ENCODE peak calls at places on chromosomes 11 and 22, in four cellular contexts. Z, G, O and T are unnamed samples. For H3K9me3, the result is how much of the 10 kb centered on the place peaks cover.

GRCh38 chr11:93025558-93026255 is 56.3 kb downstream of the MTNR1B start:
- DNase-seq in Z (no peak), G (no peak), O (no peak), T (no peak)

GRCh38 chr11:69240332-69241074 is 53.5 kb upstream of the MYEOV start:
- DNase-seq in G (no peak), Z (peak), O (peak), T (no peak)

GRCh38 chr11:61639816-61640443 is 40.3 kb upstream of the DAGLA start:
- DNase-seq in Z (peak), G (no peak), O (no peak), T (no peak)

GRCh38 chr11:92687724-92688123 is 281.7 kb upstream of the MTNR1B start:
- DNase-seq in Z (no peak), O (no peak), G (no peak), T (no peak)

GRCh38 chr11:111409915-111410314 is 30.8 kb upstream of the POU2AF1 start:
- DNase-seq in G (no peak), O (no peak), Z (no peak), T (no peak)

GRCh38 chr11:128294001-128294684 is 293.2 kb downstream of the ETS1 start:
- DNase-seq in Z (no peak), G (no peak), O (no peak), T (no peak)

GRCh38 chr11:102453286-102453797 is 777 bp upstream of the TMEM123 start:
- DNase-seq in Z (no peak), G (no peak), O (no peak), T (no peak)

GRCh38 chr11:76410771-76411423 is 29.8 kb downstream of the GVQW3 start:
- DNase-seq in Z (no peak), O (no peak), G (no peak), T (no peak)

GRCh38 chr11:77547863-77548551 is 41.7 kb upstream of the AQP11 start:
- DNase-seq in Z (peak), G (no peak), O (peak), T (peak)

GRCh38 chr11:63917685-63918523 is 940 bp upstream of the RCOR2 start:
- DNase-seq in O (peak), Z (peak), G (peak), T (peak)

DNA sequence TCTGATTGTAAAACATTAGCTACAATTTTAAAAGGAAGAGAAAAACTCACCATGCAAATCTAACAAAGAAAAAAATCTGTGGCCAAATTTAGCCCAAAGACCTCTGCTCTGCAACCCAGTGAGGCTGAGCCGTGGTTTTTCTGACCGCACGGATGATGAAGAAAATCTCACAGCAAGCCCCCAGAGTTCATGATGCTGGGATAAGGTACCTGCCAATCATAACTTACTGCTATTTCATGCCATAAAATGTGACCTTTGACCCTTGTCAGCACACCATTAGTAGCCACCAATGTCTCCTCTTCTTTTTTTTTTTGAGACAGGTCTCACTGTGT is 11.1 kb downstream of the CERK start:
- DNase-seq in Z (no peak), G (no peak), O (no peak), T (no peak)
- H3K9me3 ChIP-seq in Z (under half), G (under half), O (under half), T (under half)

GRCh38 chr11:11510939-11511338 is 110.9 kb downstream of the GALNT18 start:
- DNase-seq in Z (no peak), O (peak), G (no peak), T (no peak)

GRCh38 chr11:11512929-11513328 is 108.9 kb downstream of the GALNT18 start:
- DNase-seq in Z (no peak), O (no peak), G (no peak), T (no peak)

GRCh38 chr11:11513438-11513837 is 108.4 kb downstream of the GALNT18 start:
- DNase-seq in G (no peak), O (no peak), Z (peak), T (no peak)

GRCh38 chr11:11512502-11512901 is 109.3 kb downstream of the GALNT18 start:
- DNase-seq in Z (no peak), G (no peak), O (no peak), T (no peak)

GRCh38 chr11:11512090-11512489 is 109.7 kb downstream of the GALNT18 start:
- DNase-seq in G (no peak), O (no peak), Z (no peak), T (no peak)
- H3K9me3 ChIP-seq in G (under half), O (under half), Z (under half), T (under half)

DNA sequence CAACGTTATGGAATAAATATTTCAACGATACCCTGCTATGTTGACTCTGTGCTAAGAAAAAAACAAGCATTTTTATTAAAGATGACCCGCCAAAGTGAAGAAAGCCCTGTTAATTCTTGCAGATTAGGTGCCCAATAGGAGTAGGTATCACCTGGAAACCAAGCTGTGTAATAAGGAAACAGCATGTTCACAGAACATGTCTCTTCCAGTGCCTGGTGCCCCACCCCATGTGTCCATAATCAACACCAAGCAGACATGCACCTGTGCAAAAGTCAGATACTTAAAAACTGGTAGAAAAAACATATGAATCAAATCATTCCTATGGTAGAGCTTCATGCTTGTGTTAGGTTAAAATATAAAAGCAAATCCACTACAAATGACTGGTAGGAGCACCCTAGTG is 327.1 kb downstream of the SHANK2 start:
- DNase-seq in G (no peak), O (no peak), Z (no peak), T (no peak)
- H3K9me3 ChIP-seq in G (under half), O (under half), Z (under half), T (under half)

GRCh38 chr22:48563966-48564330 is 1263.7 kb downstream of the BRD1 start:
- DNase-seq in O (no peak), Z (no peak), G (no peak), T (no peak)
- H3K9me3 ChIP-seq in O (under half), Z (under half), G (under half), T (under half)

GRCh38 chr11:134474070-134474860 is 62.2 kb upstream of the B3GAT1 start:
- DNase-seq in O (no peak), G (no peak), Z (no peak), T (no peak)

GRCh38 chr11:134476435-134477021 is 64.5 kb upstream of the B3GAT1 start:
- DNase-seq in O (peak), G (no peak), Z (peak), T (no peak)

GRCh38 chr11:134477486-134477885 is 65.4 kb upstream of the B3GAT1 start:
- DNase-seq in Z (no peak), G (no peak), O (no peak), T (no peak)

GRCh38 chr11:134475951-134476350 is 63.9 kb upstream of the B3GAT1 start:
- DNase-seq in O (no peak), Z (no peak), G (no peak), T (no peak)

GRCh38 chr11:134474942-134475341 is 62.9 kb upstream of the B3GAT1 start:
- DNase-seq in G (no peak), O (no peak), Z (no peak), T (no peak)
- H3K9me3 ChIP-seq in G (under half), O (under half), Z (under half), T (under half)

DNA sequence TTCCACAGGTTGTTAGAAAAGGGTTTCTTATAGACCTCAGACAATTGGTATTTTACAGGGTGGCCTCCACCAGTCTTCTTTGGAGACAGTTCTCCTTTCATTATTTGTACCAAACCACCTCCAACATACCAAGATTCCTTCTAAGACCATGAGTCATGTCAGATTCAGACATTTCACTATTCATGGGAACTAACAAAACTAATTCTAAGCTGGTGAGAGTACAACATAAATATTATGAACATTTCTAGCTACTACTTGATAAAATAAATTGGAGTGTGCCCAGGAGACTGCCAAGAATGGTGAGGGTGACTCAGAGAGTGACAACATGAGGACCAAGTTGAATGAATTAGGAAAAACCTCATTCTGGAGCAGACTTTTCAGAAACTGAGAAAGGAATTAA is 494.6 kb upstream of the LRRC4C start:
- DNase-seq in G (no peak), Z (peak), O (no peak), T (no peak)
- H3K9me3 ChIP-seq in G (under half), Z (under half), O (under half), T (under half)

GRCh38 chr11:116860303-116860702 is 22.9 kb upstream of the APOA1 start:
- DNase-seq in Z (no peak), O (no peak), G (no peak), T (no peak)

GRCh38 chr11:116857936-116858335 is 20.5 kb upstream of the APOA1 start:
- DNase-seq in Z (peak), G (no peak), O (no peak), T (no peak)

GRCh38 chr11:116861539-116861938 is 24.1 kb upstream of the APOA1 start:
- DNase-seq in O (no peak), G (no peak), Z (peak), T (no peak)

GRCh38 chr11:116857316-116857715 is 19.9 kb upstream of the APOA1 start:
- DNase-seq in Z (peak), O (no peak), G (no peak), T (no peak)

DNA sequence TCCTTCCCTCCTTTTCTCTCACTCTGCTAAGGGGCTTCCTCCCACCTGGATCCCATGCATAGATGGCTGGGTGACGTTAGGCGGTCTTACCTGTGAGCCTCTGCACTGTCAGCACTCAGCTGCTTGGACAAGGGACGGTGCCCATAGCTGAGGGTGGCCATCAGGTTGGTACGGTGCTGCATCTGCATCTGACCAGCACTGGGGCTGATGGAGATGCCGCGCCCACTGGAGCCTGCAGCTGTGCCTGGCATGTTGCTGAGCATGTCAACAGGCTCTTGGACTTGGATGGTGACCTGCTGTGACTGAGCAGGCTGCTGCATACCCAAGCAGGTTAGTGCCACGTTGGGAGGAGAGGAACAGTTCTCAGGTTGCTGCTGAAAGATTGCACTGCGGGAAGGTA is 21.8 kb upstream of the APOA1 start:
- DNase-seq in Z (no peak), O (no peak), G (no peak), T (no peak)
- H3K9me3 ChIP-seq in Z (under half), O (under half), G (under half), T (under half)

GRCh38 chr22:47859891-47860290 is 1097.4 kb downstream of the TBC1D22A start:
- DNase-seq in G (no peak), O (no peak), Z (no peak), T (no peak)
- H3K9me3 ChIP-seq in G (under half), O (under half), Z (under half), T (under half)

GRCh38 chr11:70642301-70642700 is 244.0 kb downstream of the CTTN start:
- DNase-seq in O (no peak), Z (no peak), G (no peak), T (no peak)
- H3K9me3 ChIP-seq in O (under half), Z (under half), G (under half), T (under half)

DNA sequence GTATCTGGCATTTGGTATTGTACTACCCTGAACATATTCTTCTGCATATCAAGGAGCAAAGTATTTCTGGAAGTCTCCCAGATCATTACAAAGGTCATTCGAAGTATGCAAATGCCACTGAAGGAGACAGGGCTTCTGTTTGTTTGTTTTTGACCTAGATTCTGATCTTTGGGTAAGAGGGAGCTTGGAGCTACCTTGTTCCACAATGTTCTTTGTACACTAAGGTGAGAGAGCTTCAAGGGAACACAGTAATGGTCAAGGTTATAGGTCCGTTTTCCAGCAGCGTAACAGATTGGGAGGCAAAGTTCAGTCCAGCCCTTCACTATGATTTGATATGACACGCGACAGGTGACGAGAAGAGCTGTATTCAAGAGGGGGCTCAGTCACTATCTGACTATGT is 10.0 kb downstream of the OPCML start:
- DNase-seq in G (no peak), O (no peak), Z (no peak), T (no peak)
- H3K9me3 ChIP-seq in G (under half), O (under half), Z (under half), T (under half)